ENCODE peak calls at places on chromosomes 13 and 19, in ten cellular contexts. H is stimulated activated CD8-positive, alpha-beta memory T cell treated with anti-CD3 and anti-CD28 coated beads, Interleukin-2, amount 100 ng/mL, for 48 hours; X is posterior vena cava; Z is lung; N is activated CD4-positive, alpha-beta T cell treated with anti-CD3 and anti-CD28 coated beads for 4 hours; P is amygdala; E is stimulated activated effector memory CD8-positive, alpha-beta T cell treated with anti-CD3 and anti-CD28 coated beads, Interleukin-12 subunit alpha, Interleukin-12 subunit beta, amount 100 ng/mL, for 72 hours; C is cardiac fibroblast; B is HCEC 1CT; V is amniotic stem cell. A is an unnamed sample.

GRCh38 chr19:16575861-16576689 is 3.9 kb upstream of the SLC35E1 start:
- DNase-seq in P (no peak), C (no peak), V (no peak), Z (no peak), B (no peak), N (no peak), E (no peak), H (no peak), X (no peak), A (no peak)

GRCh38 chr19:4633140-4633967 is 6.0 kb upstream of the TNFAIP8L1 start:
- DNase-seq in N (peak), P (peak), V (no peak), B (peak), E (peak), C (peak), H (no peak), X (no peak), Z (peak), A (peak)

GRCh38 chr19:43311256-43311655 is 41.9 kb upstream of the PSG9 start:
- DNase-seq in X (no peak), C (no peak), N (no peak), E (no peak), H (no peak), Z (no peak), B (no peak), V (no peak), P (no peak), A (no peak)

GRCh38 chr13:75136151-75136550 is 345.8 kb downstream of the TBC1D4 start:
- DNase-seq in V (no peak), N (no peak), H (no peak), C (no peak), E (no peak), X (no peak), Z (no peak), P (no peak), B (no peak), A (no peak)

GRCh38 chr19:40421468-40421778 is 4.4 kb downstream of the SERTAD1 start:
- DNase-seq in V (no peak), Z (no peak), X (no peak), B (no peak), E (no peak), C (no peak), P (no peak), H (no peak), N (no peak), A (no peak)

GRCh38 chr19:51691122-51692064 is 1.7 kb upstream of the SPACA6 start:
- DNase-seq in X (no peak), P (no peak), B (no peak), V (peak), H (no peak), C (peak), Z (no peak), N (no peak), E (no peak), A (peak)

GRCh38 chr13:105047676-105048295 is 1487.7 kb downstream of the EFNB2 start:
- DNase-seq in B (no peak), E (no peak), H (no peak), P (no peak), V (no peak), N (no peak), C (peak), X (no peak), Z (no peak), A (no peak)

GRCh38 chr19:2164020-2164988 is 571 bp downstream of the DOT1L start:
- DNase-seq in V (no peak), H (peak), C (no peak), P (peak), N (peak), Z (no peak), B (peak), E (no peak), X (peak), A (no peak)

GRCh38 chr13:48506092-48506701 is 26.7 kb downstream of the RCBTB2 start:
- DNase-seq in N (no peak), E (no peak), Z (no peak), B (no peak), C (no peak), V (no peak), H (no peak), X (no peak), P (no peak), A (no peak)

GRCh38 chr19:18259848-18260247 is 14.4 kb downstream of the IQCN start:
- DNase-seq in N (no peak), H (no peak), X (no peak), C (no peak), Z (no peak), V (no peak), B (no peak), E (no peak), P (no peak), A (peak)

GRCh38 chr13:112912726-112913440 is 56.1 kb upstream of the MCF2L start:
- DNase-seq in X (no peak), Z (no peak), E (no peak), B (no peak), V (no peak), N (no peak), H (no peak), P (no peak), C (no peak), A (no peak)

GRCh38 chr19:23507441-23507840 is 112.2 kb upstream of the ZNF91 start:
- DNase-seq in B (no peak), N (no peak), C (no peak), V (no peak), E (no peak), P (no peak), X (no peak), H (no peak), Z (no peak), A (no peak)

GRCh38 chr19:35248310-35249145 is at the start of gene LSR:
- DNase-seq in B (no peak), H (peak), P (no peak), X (peak), N (peak), C (no peak), Z (peak), V (no peak), E (peak), A (peak)

GRCh38 chr19:34172661-34173144 is 399 bp downstream of the LSM14A start:
- DNase-seq in Z (no peak), C (peak), E (no peak), V (no peak), N (no peak), H (peak), B (peak), P (peak), X (peak), A (no peak)

GRCh38 chr13:58376775-58377174 is 745.2 kb downstream of the PCDH17 start:
- DNase-seq in X (no peak), H (no peak), P (no peak), N (no peak), E (no peak), V (no peak), C (no peak), B (no peak), Z (no peak), A (no peak)

GRCh38 chr19:24052811-24053210 is 34.2 kb upstream of the ZNF254 start:
- DNase-seq in Z (no peak), B (no peak), E (no peak), N (no peak), P (no peak), C (peak), X (no peak), V (no peak), H (no peak), A (peak)

GRCh38 chr13:31172535-31172934 is 10.8 kb upstream of the HSPH1 start:
- DNase-seq in B (peak), P (no peak), V (peak), H (no peak), N (no peak), E (no peak), Z (no peak), C (peak), X (no peak), A (peak)

GRCh38 chr19:6039541-6040225 is 61.7 kb upstream of the RANBP3 start:
- DNase-seq in C (no peak), V (no peak), N (no peak), E (no peak), Z (peak), H (no peak), B (no peak), P (no peak), X (peak), A (no peak)

GRCh38 chr13:36673352-36673751 is 468 bp upstream of the SERTM1 start:
- DNase-seq in Z (no peak), C (no peak), P (no peak), N (no peak), V (no peak), B (no peak), X (no peak), E (no peak), H (no peak), A (no peak)

GRCh38 chr19:34985249-34986022 is 14.7 kb upstream of the GRAMD1A start:
- DNase-seq in C (peak), B (no peak), N (no peak), X (no peak), E (no peak), H (no peak), Z (peak), P (no peak), V (no peak), A (no peak)

GRCh38 chr13:43269037-43269476 is 245.7 kb downstream of the DNAJC15 start:
- DNase-seq in X (no peak), H (no peak), N (no peak), E (no peak), B (peak), C (peak), Z (peak), V (peak), P (no peak), A (peak)

GRCh38 chr19:55117063-55117635 is 288 bp downstream of the PPP1R12C start:
- DNase-seq in E (no peak), C (no peak), X (no peak), H (no peak), P (no peak), Z (no peak), B (no peak), N (no peak), V (no peak), A (no peak)

GRCh38 chr13:49651775-49652690 is 23.7 kb downstream of the ARL11 start:
- DNase-seq in Z (no peak), N (no peak), C (no peak), H (no peak), E (no peak), P (no peak), X (no peak), V (no peak), B (no peak), A (no peak)

A was measured in MCF 10A.